ENCODE peak calls at places on chromosomes 2 and 18, in eight cellular contexts. X is mucosa of descending colon, Q is heart left ventricle, Z is OCI-LY7, L is heart right ventricle, F is fibroblast of lung, N is SK-N-SH, T is tibial nerve. W is an unnamed sample.

GRCh38 chr18:58402247-58402646 is 226.6 kb downstream of the ALPK2 start:
- DNase-seq in X (no peak), Q (no peak), Z (no peak), L (no peak), F (peak; percentile 83), N (peak; percentile 37), T (peak; percentile 13), W (peak; percentile 28)

GRCh38 chr2:8822218-8822617 is 15.2 kb downstream of the KIDINS220 start:
- DNase-seq in X (no peak), Q (no peak), Z (no peak), L (no peak), F (peak; percentile 58), N (no peak), T (no peak), W (peak; percentile 34)

GRCh38 chr2:198756166-198756565 is 701.6 kb downstream of the SATB2 start:
- DNase-seq in X (no peak), Q (no peak), Z (no peak), L (no peak), F (peak; percentile 85), N (no peak), T (no peak), W (no peak)

GRCh38 chr2:225275443-225275842 is 124.1 kb upstream of the NYAP2 start:
- DNase-seq in X (no peak), Q (no peak), Z (no peak), L (no peak), F (no peak), N (no peak), T (no peak), W (no peak)

GRCh38 chr2:182585430-182585829 is 130.6 kb upstream of the DNAJC10 start:
- DNase-seq in X (no peak), Q (no peak), Z (no peak), L (no peak), F (no peak), N (no peak), T (no peak), W (no peak)

GRCh38 chr2:217489145-217489960 is 513.4 kb downstream of the TNS1 start:
- DNase-seq in X (no peak), Q (no peak), Z (no peak), L (no peak), F (no peak), N (no peak), T (no peak), W (no peak)

GRCh38 chr2:197378494-197378972 is 56.3 kb downstream of the SF3B1 start:
- DNase-seq in X (no peak), Q (no peak), Z (peak; percentile 74), L (peak; percentile 43), F (peak; percentile 44), N (peak; percentile 81), T (peak; percentile 28), W (peak; percentile 69)

GRCh38 chr18:22047485-22047884 is 121.9 kb upstream of the GATA6 start:
- DNase-seq in X (no peak), Q (no peak), Z (no peak), L (no peak), F (no peak), N (no peak), T (no peak), W (no peak)

GRCh38 chr2:46689993-46690392 is 210.6 kb downstream of the TMEM247 start:
- DNase-seq in X (no peak), Q (no peak), Z (no peak), L (no peak), F (peak; percentile 71), N (no peak), T (no peak), W (no peak)

GRCh38 chr18:55323051-55323994 is 264.7 kb downstream of the TCF4 start:
- DNase-seq in X (no peak), Q (no peak), Z (peak; percentile 8), L (peak; percentile 37), F (peak; percentile 58), N (no peak), T (no peak), W (no peak)
- H3K4me3 ChIP-seq in X (no peak overlapping the region), Q (peak overlapping the region; percentile 67), Z (peak overlapping the region; percentile 73), L (peak overlapping the region; percentile 79), F (peak overlapping the region; percentile 9), N (peak overlapping the region; percentile 80), T (peak overlapping the region; percentile 54), W (no peak overlapping the region)

GRCh38 chr2:191577611-191578010 is 100.3 kb upstream of the NABP1 start:
- DNase-seq in X (no peak), Q (no peak), Z (no peak), L (no peak), F (no peak), N (no peak), T (no peak), W (no peak)
- H3K4me1 ChIP-seq in X (no peaks in the 10 kb centered on the region), Q (no peaks in the 10 kb centered on the region), Z (no peaks in the 10 kb centered on the region), L (no peaks in the 10 kb centered on the region), F (no peaks in the 10 kb centered on the region), N (peaks cover 5% of the 10 kb centered on the region), T (no peaks in the 10 kb centered on the region), W (peaks cover 4% of the 10 kb centered on the region)

GRCh38 chr2:2244508-2244907 is 86.6 kb downstream of the MYT1L start:
- DNase-seq in X (no peak), Q (no peak), Z (no peak), L (no peak), F (no peak), N (no peak), T (no peak), W (no peak)
- H3K4me3 ChIP-seq in X (no peak overlapping the region), Q (no peak overlapping the region), Z (no peak overlapping the region), L (no peak overlapping the region), F (no peak overlapping the region), N (no peak overlapping the region), T (no peak overlapping the region), W (no peak overlapping the region)

DNA sequence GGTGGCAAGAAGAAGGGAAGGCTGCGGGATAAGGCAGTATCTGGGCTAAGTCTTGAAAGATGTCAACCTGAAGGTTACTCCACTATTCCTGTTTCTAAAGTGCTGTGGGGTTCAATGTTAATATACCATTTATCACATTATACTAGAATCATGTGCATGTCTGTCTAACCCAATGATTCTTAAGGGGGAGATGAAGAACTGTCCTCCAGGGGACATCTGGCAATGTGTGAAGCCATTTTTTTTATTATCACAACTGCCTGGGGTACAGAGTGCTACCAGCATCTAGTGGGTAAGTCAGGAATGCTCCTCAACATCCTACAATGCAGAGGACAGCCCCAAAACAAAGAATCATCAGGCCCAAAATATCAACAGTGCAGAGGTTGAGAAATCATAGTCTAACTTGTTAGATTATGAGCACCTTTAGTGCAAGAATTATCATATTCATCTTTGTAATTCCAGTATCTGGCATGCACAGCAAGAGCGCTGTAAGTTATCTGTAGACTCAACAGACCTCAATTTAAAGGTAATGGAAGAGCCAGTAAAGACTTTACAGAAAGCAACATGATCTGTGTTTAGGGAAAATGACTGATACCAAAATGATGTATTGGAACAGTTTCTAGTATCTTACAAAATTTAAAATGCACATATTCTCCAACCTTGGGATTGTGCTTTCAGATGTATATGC is 26.3 kb downstream of the SP3 start:
- DNase-seq in X (no peak), Q (no peak), Z (no peak), L (no peak), F (no peak), N (peak; percentile 57), T (no peak), W (no peak)
- H3K4me1 ChIP-seq in X (peaks cover 25% of the 10 kb centered on the region), Q (peaks cover 85% of the 10 kb centered on the region), Z (peaks cover 73% of the 10 kb centered on the region), L (peaks cover 4% of the 10 kb centered on the region), F (peaks cover 9% of the 10 kb centered on the region), N (peaks cover 14% of the 10 kb centered on the region), T (peaks cover 88% of the 10 kb centered on the region), W (peaks cover 21% of the 10 kb centered on the region)

W was measured in cardiac muscle cell.